ENCODE peak calls at places on chromosomes 11 and 22, in six cellular contexts. M, T, P, R, U and W are unnamed samples.

GRCh38 chr11:67433536-67434394 is 3.7 kb downstream of the PTPRCAP start:
- DNase-seq in M (no peak), T (no peak), P (no peak), R (no peak), U (no peak), W (no peak)

GRCh38 chr22:17164392-17165024 is 5.4 kb upstream of the HDHD5 start:
- DNase-seq in M (no peak), T (no peak), P (no peak), R (no peak), U (no peak), W (no peak)

GRCh38 chr11:63805844-63806415 is 7.3 kb upstream of the SPINDOC start:
- DNase-seq in M (no peak), T (no peak), P (no peak), R (no peak), U (no peak), W (no peak)

GRCh38 chr11:73379189-73379880 is 3.1 kb downstream of the RELT start:
- DNase-seq in M (no peak), T (no peak), P (no peak), R (no peak), U (no peak), W (no peak)

GRCh38 chr22:44147821-44148574 is 32.7 kb upstream of the PARVG start:
- DNase-seq in M (no peak), T (no peak), P (no peak), R (no peak), U (no peak), W (no peak)

GRCh38 chr11:72972541-72973128 is 158.4 kb downstream of the ATG16L2 start:
- DNase-seq in M (no peak), T (no peak), P (no peak), R (no peak), U (no peak), W (no peak)

GRCh38 chr22:19815093-19815822 is 39.4 kb downstream of the GNB1L start:
- DNase-seq in M (no peak), T (no peak), P (no peak), R (no peak), U (no peak), W (peak)

GRCh38 chr11:86291466-86292262 is 10.4 kb upstream of the HIKESHI start:
- DNase-seq in M (peak), T (no peak), P (peak), R (no peak), U (peak), W (peak)

GRCh38 chr11:4068962-4069361 is 25.6 kb upstream of the RRM1 start:
- DNase-seq in M (no peak), T (no peak), P (no peak), R (no peak), U (no peak), W (no peak)

GRCh38 chr11:19511413-19512183 is 201.0 kb upstream of the NAV2 start:
- DNase-seq in M (peak), T (peak), P (no peak), R (no peak), U (no peak), W (no peak)

GRCh38 chr22:26629988-26630761 is 8.4 kb downstream of the CRYBA4 start:
- DNase-seq in M (no peak), T (no peak), P (no peak), R (no peak), U (no peak), W (no peak)

GRCh38 chr22:23058063-23058462 is 12.3 kb upstream of the GNAZ start:
- DNase-seq in M (no peak), T (no peak), P (no peak), R (no peak), U (no peak), W (no peak)